ENCODE peak calls at places on chromosomes 7 and 10, in five cellular contexts. One of them, this sample, is unnamed.

GRCh38 chr7:151743481-151743983 is 133.4 kb downstream of the PRKAG2 start:
- DNase-seq in fibroblast of lung: no peak
- DNase-seq in transverse colon: no peak
- DNase-seq in body of pancreas: no peak
- DNase-seq in tibial nerve: no peak
- DNase-seq in this sample: no peak

GRCh38 chr10:95506056-95506737 is 55.0 kb downstream of the SORBS1 start:
- DNase-seq in fibroblast of lung: no peak
- DNase-seq in transverse colon: no peak
- DNase-seq in body of pancreas: no peak
- DNase-seq in tibial nerve: peak
- DNase-seq in this sample: no peak

GRCh38 chr7:85851571-85852193 is 664.8 kb upstream of the SEMA3D start:
- DNase-seq in fibroblast of lung: peak
- DNase-seq in transverse colon: no peak
- DNase-seq in body of pancreas: no peak
- DNase-seq in tibial nerve: no peak
- DNase-seq in this sample: no peak

GRCh38 chr10:3435671-3436070 is 263.1 kb upstream of the PITRM1 start:
- DNase-seq in fibroblast of lung: peak
- DNase-seq in transverse colon: no peak
- DNase-seq in body of pancreas: no peak
- DNase-seq in tibial nerve: no peak
- DNase-seq in this sample: no peak

GRCh38 chr10:44300666-44301649 is 83.9 kb downstream of the CXCL12 start:
- DNase-seq in fibroblast of lung: peak
- DNase-seq in transverse colon: no peak
- DNase-seq in body of pancreas: peak
- DNase-seq in tibial nerve: no peak
- DNase-seq in this sample: no peak

GRCh38 chr7:100367676-100368613 is 5.3 kb upstream of the PILRA start:
- DNase-seq in fibroblast of lung: no peak
- DNase-seq in transverse colon: peak
- DNase-seq in body of pancreas: peak
- DNase-seq in tibial nerve: no peak
- DNase-seq in this sample: no peak

GRCh38 chr7:32587431-32587948 is 92.2 kb downstream of the AVL9 start:
- DNase-seq in fibroblast of lung: peak
- DNase-seq in transverse colon: no peak
- DNase-seq in body of pancreas: no peak
- DNase-seq in tibial nerve: no peak
- DNase-seq in this sample: no peak

GRCh38 chr7:149871576-149871975 is 2.2 kb upstream of the ATP6V0E2 start:
- DNase-seq in fibroblast of lung: no peak
- DNase-seq in transverse colon: no peak
- DNase-seq in body of pancreas: no peak
- DNase-seq in tibial nerve: no peak
- DNase-seq in this sample: peak

GRCh38 chr7:141729020-141729419 is 9.1 kb upstream of the SSBP1 start:
- DNase-seq in fibroblast of lung: no peak
- DNase-seq in transverse colon: no peak
- DNase-seq in body of pancreas: no peak
- DNase-seq in tibial nerve: no peak
- DNase-seq in this sample: no peak

GRCh38 chr10:59290448-59290847 is 71.9 kb downstream of the FAM13C start:
- DNase-seq in fibroblast of lung: no peak
- DNase-seq in transverse colon: no peak
- DNase-seq in body of pancreas: no peak
- DNase-seq in tibial nerve: no peak
- DNase-seq in this sample: no peak

GRCh38 chr7:69430502-69431145 is 167.7 kb upstream of the AUTS2 start:
- DNase-seq in fibroblast of lung: no peak
- DNase-seq in transverse colon: peak
- DNase-seq in body of pancreas: peak
- DNase-seq in tibial nerve: peak
- DNase-seq in this sample: peak

GRCh38 chr7:69428089-69428488 is 170.2 kb upstream of the AUTS2 start:
- DNase-seq in fibroblast of lung: no peak
- DNase-seq in transverse colon: no peak
- DNase-seq in body of pancreas: no peak
- DNase-seq in tibial nerve: no peak
- DNase-seq in this sample: no peak

GRCh38 chr7:69431626-69432025 is 166.6 kb upstream of the AUTS2 start:
- DNase-seq in fibroblast of lung: no peak
- DNase-seq in transverse colon: no peak
- DNase-seq in body of pancreas: no peak
- DNase-seq in tibial nerve: no peak
- DNase-seq in this sample: no peak

GRCh38 chr7:69433086-69433485 is 165.2 kb upstream of the AUTS2 start:
- DNase-seq in fibroblast of lung: no peak
- DNase-seq in transverse colon: no peak
- DNase-seq in body of pancreas: no peak
- DNase-seq in tibial nerve: no peak
- DNase-seq in this sample: no peak

DNA sequence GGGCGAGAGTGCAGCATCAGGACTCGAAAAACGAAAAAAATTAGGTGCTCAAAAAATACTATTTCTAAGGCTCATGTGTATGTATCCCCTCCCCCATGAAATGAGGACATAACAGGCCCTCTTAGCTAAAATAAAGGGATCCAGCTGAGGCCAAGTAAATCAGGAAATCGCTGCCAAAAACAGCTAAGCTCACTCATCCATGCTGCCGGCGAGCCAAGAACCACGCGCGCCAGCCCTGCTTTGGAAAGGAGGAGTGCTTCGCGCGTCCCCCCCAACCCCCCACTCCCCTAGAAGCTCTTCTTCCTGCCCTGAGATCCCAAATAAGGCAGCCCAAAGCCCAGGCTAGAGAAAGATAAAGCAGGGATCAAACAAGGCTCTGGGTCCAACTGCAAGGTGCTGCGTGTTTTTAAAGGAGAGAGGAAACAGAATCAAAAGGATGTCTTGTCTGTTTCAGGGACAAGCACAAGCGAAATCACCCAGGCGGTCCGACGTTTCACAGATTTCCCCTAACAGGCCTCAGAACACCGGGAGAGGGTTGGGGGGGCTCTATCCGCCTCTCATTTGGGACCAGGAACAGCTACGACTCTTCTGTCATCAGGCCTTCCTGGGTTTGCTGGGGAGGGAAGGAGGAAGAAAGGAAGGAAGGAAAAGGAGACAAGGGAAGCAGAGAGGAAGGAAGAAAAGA is 168.3 kb upstream of the AUTS2 start:
- DNase-seq in fibroblast of lung: peak
- DNase-seq in transverse colon: peak
- DNase-seq in body of pancreas: peak
- DNase-seq in tibial nerve: peak
- DNase-seq in this sample: peak
- H3K27ac ChIP-seq in fibroblast of lung: no peak
- H3K27ac ChIP-seq in transverse colon: no peak
- H3K27ac ChIP-seq in body of pancreas: no peak
- H3K27ac ChIP-seq in tibial nerve: no peak
- H3K27ac ChIP-seq in this sample: peak

GRCh38 chr7:117130262-117130661 is 177.0 kb downstream of the ST7 start:
- DNase-seq in fibroblast of lung: no peak
- DNase-seq in transverse colon: no peak
- DNase-seq in body of pancreas: no peak
- DNase-seq in tibial nerve: no peak
- DNase-seq in this sample: no peak

GRCh38 chr7:117126631-117127030 is 173.3 kb downstream of the ST7 start:
- DNase-seq in fibroblast of lung: peak
- DNase-seq in transverse colon: no peak
- DNase-seq in body of pancreas: no peak
- DNase-seq in tibial nerve: no peak
- DNase-seq in this sample: no peak

GRCh38 chr7:117127585-117128168 is 174.4 kb downstream of the ST7 start:
- DNase-seq in fibroblast of lung: peak
- DNase-seq in transverse colon: peak
- DNase-seq in body of pancreas: peak
- DNase-seq in tibial nerve: peak
- DNase-seq in this sample: peak

GRCh38 chr7:117132385-117133120 is 179.3 kb downstream of the ST7 start:
- DNase-seq in fibroblast of lung: peak
- DNase-seq in transverse colon: no peak
- DNase-seq in body of pancreas: no peak
- DNase-seq in tibial nerve: no peak
- DNase-seq in this sample: no peak

GRCh38 chr7:117129538-117129955 is 176.2 kb downstream of the ST7 start:
- DNase-seq in fibroblast of lung: peak
- DNase-seq in transverse colon: no peak
- DNase-seq in body of pancreas: no peak
- DNase-seq in tibial nerve: no peak
- DNase-seq in this sample: no peak
- H3K27ac ChIP-seq in fibroblast of lung: no peak
- H3K27ac ChIP-seq in transverse colon: no peak
- H3K27ac ChIP-seq in body of pancreas: no peak
- H3K27ac ChIP-seq in tibial nerve: no peak
- H3K27ac ChIP-seq in this sample: no peak

GRCh38 chr7:90749262-90749661 is 153.1 kb downstream of the CDK14 start:
- DNase-seq in fibroblast of lung: no peak
- DNase-seq in transverse colon: no peak
- DNase-seq in body of pancreas: no peak
- DNase-seq in tibial nerve: no peak
- DNase-seq in this sample: no peak

GRCh38 chr7:90755041-90755440 is 158.9 kb downstream of the CDK14 start:
- DNase-seq in fibroblast of lung: no peak
- DNase-seq in transverse colon: no peak
- DNase-seq in body of pancreas: no peak
- DNase-seq in tibial nerve: no peak
- DNase-seq in this sample: no peak

GRCh38 chr7:90749774-90750173 is 153.7 kb downstream of the CDK14 start:
- DNase-seq in fibroblast of lung: peak
- DNase-seq in transverse colon: no peak
- DNase-seq in body of pancreas: no peak
- DNase-seq in tibial nerve: no peak
- DNase-seq in this sample: peak

GRCh38 chr7:90751595-90751994 is 155.5 kb downstream of the CDK14 start:
- DNase-seq in fibroblast of lung: no peak
- DNase-seq in transverse colon: no peak
- DNase-seq in body of pancreas: no peak
- DNase-seq in tibial nerve: no peak
- DNase-seq in this sample: no peak

GRCh38 chr7:90752051-90752450 is 155.9 kb downstream of the CDK14 start:
- DNase-seq in fibroblast of lung: no peak
- DNase-seq in transverse colon: no peak
- DNase-seq in body of pancreas: no peak
- DNase-seq in tibial nerve: no peak
- DNase-seq in this sample: no peak
- H3K27ac ChIP-seq in fibroblast of lung: no peak
- H3K27ac ChIP-seq in transverse colon: no peak
- H3K27ac ChIP-seq in body of pancreas: no peak
- H3K27ac ChIP-seq in tibial nerve: no peak
- H3K27ac ChIP-seq in this sample: no peak

GRCh38 chr7:47538846-47539311 is 43.0 kb downstream of the TNS3 start:
- DNase-seq in fibroblast of lung: no peak
- DNase-seq in transverse colon: no peak
- DNase-seq in body of pancreas: no peak
- DNase-seq in tibial nerve: no peak
- DNase-seq in this sample: no peak

GRCh38 chr7:47536705-47537611 is 45.0 kb downstream of the TNS3 start:
- DNase-seq in fibroblast of lung: peak
- DNase-seq in transverse colon: peak
- DNase-seq in body of pancreas: peak
- DNase-seq in tibial nerve: peak
- DNase-seq in this sample: no peak

GRCh38 chr7:47535704-47536628 is 45.9 kb downstream of the TNS3 start:
- DNase-seq in fibroblast of lung: no peak
- DNase-seq in transverse colon: no peak
- DNase-seq in body of pancreas: no peak
- DNase-seq in tibial nerve: no peak
- DNase-seq in this sample: no peak

GRCh38 chr7:47539398-47540052 is 42.4 kb downstream of the TNS3 start:
- DNase-seq in fibroblast of lung: peak
- DNase-seq in transverse colon: no peak
- DNase-seq in body of pancreas: no peak
- DNase-seq in tibial nerve: no peak
- DNase-seq in this sample: no peak

DNA sequence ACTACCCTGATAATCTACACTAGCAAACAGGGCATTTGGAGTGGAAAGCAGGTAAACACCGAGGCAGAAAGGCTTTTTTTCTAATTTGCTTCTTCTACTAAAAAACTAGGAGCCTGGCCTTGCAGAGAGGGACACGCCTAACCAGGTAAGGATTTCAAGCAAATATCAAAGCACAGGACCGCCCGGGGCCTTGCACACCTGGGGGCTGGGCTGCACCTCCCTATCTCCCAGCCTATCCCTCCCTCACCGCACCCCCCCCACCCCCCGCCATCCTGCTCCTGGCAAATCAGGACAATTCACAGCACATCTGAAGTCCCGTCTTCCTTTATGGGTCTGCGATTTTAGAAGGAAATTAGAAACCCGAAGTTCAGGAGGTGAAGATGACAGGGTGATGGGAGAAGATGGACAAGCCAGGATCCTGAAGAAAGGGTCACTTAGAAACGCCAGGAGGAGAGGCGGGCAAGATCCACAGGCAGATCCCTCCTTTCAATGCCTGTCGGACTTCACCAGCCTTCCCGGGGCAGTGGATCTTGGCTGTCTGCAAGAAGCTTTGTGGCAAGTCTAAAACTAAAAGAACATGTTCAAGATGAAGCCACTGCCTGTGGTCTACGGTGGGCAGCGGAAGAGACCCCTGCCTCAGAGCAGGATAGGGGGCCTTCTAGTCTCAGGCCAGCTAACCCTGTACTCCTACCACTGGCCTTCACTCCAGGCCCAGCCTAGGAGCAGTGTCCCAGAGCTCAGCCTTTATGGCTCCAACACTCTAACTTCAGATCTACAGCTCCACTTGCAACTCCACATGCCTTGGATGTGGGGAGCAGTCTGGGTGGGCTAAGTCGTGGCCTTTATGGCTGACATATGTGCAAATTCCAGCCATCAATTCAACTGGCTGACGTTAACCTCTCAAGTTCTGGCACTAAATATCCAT is 43.9 kb downstream of the TNS3 start:
- DNase-seq in fibroblast of lung: peak
- DNase-seq in transverse colon: no peak
- DNase-seq in body of pancreas: no peak
- DNase-seq in tibial nerve: no peak
- DNase-seq in this sample: no peak
- H3K27ac ChIP-seq in fibroblast of lung: no peak
- H3K27ac ChIP-seq in transverse colon: peak
- H3K27ac ChIP-seq in body of pancreas: no peak
- H3K27ac ChIP-seq in tibial nerve: peak
- H3K27ac ChIP-seq in this sample: no peak